ENCODE peak calls at places on chromosomes 16 and 17, in four cellular contexts. V is A549, Y is HepG2, H is GM12878. G is an unnamed sample.

GRCh38 chr16:69223882-69224281 is 36.9 kb downstream of the SNTB2 start:
- DNase-seq in V (no peak), H (no peak), Y (no peak), G (no peak)

GRCh38 chr17:66714046-66715023 is 120.6 kb upstream of the CACNG5 start:
- DNase-seq in V (no peak), H (no peak), Y (no peak), G (no peak)

GRCh38 chr16:74304164-74304834 is 7.7 kb downstream of the PSMD7 start:
- DNase-seq in V (peak; percentile 29), H (no peak), Y (peak; percentile 20), G (peak; percentile 35)

GRCh38 chr17:6578491-6578890 is 22.1 kb upstream of the PITPNM3 start:
- DNase-seq in Y (no peak), V (no peak), H (no peak), G (no peak)

GRCh38 chr17:50661795-50662391 is 27.2 kb downstream of the ABCC3 start:
- DNase-seq in V (peak; percentile 100), H (no peak), Y (peak; percentile 93), G (peak; percentile 51)

GRCh38 chr17:80704381-80704819 is 159.8 kb downstream of the RPTOR start:
- DNase-seq in V (no peak), H (no peak), Y (no peak), G (no peak)

GRCh38 chr16:47774661-47775060 is 313.5 kb downstream of the PHKB start:
- DNase-seq in H (no peak), Y (peak; percentile 67), V (peak; percentile 67), G (peak; percentile 55)

GRCh38 chr16:87115646-87116045 is 201.5 kb downstream of the C16orf95 start:
- DNase-seq in H (no peak), V (no peak), Y (no peak), G (no peak)

GRCh38 chr17:81647640-81648012 is 8.7 kb downstream of the PDE6G start:
- DNase-seq in V (no peak), Y (no peak), H (no peak), G (no peak)

GRCh38 chr17:74742978-74743545 is 5.4 kb upstream of the NHERF1 start:
- DNase-seq in H (no peak), Y (no peak), V (no peak), G (no peak)

GRCh38 chr17:12522743-12523181 is 142.9 kb upstream of the MYOCD start:
- DNase-seq in V (peak; percentile 92), H (no peak), Y (peak; percentile 29), G (peak; percentile 15)

GRCh38 chr17:70569131-70569530 is 399.8 kb downstream of the KCNJ2 start:
- DNase-seq in Y (no peak), V (no peak), H (no peak), G (no peak)

GRCh38 chr16:82055728-82056549 is 20.9 kb downstream of the HSD17B2 start:
- DNase-seq in V (no peak), Y (peak; percentile 86), H (no peak), G (no peak)

GRCh38 chr16:63928421-63928820 is 1193.4 kb downstream of the CDH11 start:
- DNase-seq in V (no peak), H (no peak), Y (no peak), G (no peak)

GRCh38 chr16:4529085-4530060 is 9.2 kb downstream of the CDIP1 start:
- DNase-seq in V (no peak), H (peak; percentile 23), Y (no peak), G (peak; percentile 81)

GRCh38 chr16:28829747-28830146 is 6.9 kb downstream of the ATXN2L start:
- DNase-seq in H (no peak), V (no peak), Y (no peak), G (no peak)

GRCh38 chr16:75527825-75528299 is 8.0 kb downstream of the CHST5 start:
- DNase-seq in H (no peak), V (no peak), Y (peak; percentile 80), G (no peak)

GRCh38 chr16:454397-454940 is 29.0 kb downstream of the RAB11FIP3 start:
- DNase-seq in Y (no peak), H (no peak), V (no peak), G (no peak)

GRCh38 chr17:78034429-78035091 is 76.1 kb downstream of the TNRC6C start:
- DNase-seq in Y (no peak), H (no peak), V (peak; percentile 50), G (no peak)

GRCh38 chr17:37506678-37507077 is 17.0 kb downstream of the DUSP14 start:
- DNase-seq in H (no peak), V (peak; percentile 76), Y (peak; percentile 55), G (peak; percentile 91)

GRCh38 chr17:76943781-76944213 is 75.6 kb downstream of the MGAT5B start:
- DNase-seq in V (no peak), H (no peak), Y (no peak), G (no peak)

GRCh38 chr17:44828919-44829557 is 1.0 kb downstream of the GJC1 start:
- DNase-seq in Y (no peak), V (peak; percentile 38), H (no peak), G (no peak)

GRCh38 chr16:84785843-84786538 is 33.8 kb upstream of the CRISPLD2 start:
- DNase-seq in Y (peak; percentile 34), V (no peak), H (no peak), G (no peak)

GRCh38 chr16:84788968-84789371 is 30.8 kb upstream of the CRISPLD2 start:
- DNase-seq in H (no peak), V (no peak), Y (no peak), G (no peak)

GRCh38 chr16:84790291-84790690 is 29.5 kb upstream of the CRISPLD2 start:
- DNase-seq in H (no peak), V (no peak), Y (no peak), G (no peak)

GRCh38 chr16:84789431-84789830 is 30.4 kb upstream of the CRISPLD2 start:
- DNase-seq in H (no peak), Y (no peak), V (no peak), G (no peak)

DNA sequence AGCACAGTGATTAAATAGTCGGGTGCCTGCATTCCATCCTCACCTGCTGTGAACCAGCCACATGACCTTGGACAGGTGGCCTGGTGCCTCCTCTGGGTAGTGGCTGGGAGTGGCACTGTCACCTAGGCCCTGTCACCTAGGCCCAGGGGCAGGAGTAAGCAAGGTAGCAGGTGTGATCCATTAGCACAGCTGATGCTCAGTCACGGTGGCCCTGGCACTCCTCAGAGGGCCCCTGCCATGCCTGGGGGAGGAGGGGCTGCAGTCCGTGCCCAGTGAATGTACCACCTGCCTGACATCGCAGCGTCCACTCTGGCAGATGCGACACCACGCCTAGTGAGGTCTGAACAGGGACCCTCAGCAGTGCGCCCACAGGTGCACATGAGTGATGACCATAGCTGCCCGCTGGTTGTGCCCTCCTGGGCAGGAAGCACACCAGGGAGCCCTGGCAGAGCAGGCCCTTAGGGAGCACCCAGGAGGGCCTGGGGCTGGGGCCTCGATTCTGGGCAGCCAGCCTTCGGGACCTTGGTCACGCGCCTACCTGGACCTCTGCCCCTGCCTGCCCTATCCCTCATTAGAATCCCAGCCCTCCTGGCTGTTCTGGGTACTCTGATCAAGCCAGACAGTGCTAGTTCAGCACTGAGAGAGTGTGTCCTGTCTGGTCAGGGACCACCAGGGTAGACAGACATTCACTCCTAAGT is 33.0 kb upstream of the CRISPLD2 start:
- DNase-seq in V (no peak), H (no peak), Y (no peak), G (no peak)
- TF ChIP-seq JUNB in V (no peak), H (no peak), Y (no peak), G (no peak)

GRCh38 chr16:53989597-53989996 is 285.6 kb downstream of the FTO start:
- DNase-seq in Y (no peak), V (no peak), H (no peak), G (no peak)

GRCh38 chr16:53991181-53992056 is 287.5 kb downstream of the FTO start:
- DNase-seq in Y (peak; percentile 70), H (no peak), V (no peak), G (peak; percentile 12)

GRCh38 chr16:53995378-53995777 is 291.2 kb downstream of the IRX3 start:
- DNase-seq in Y (no peak), H (no peak), V (no peak), G (no peak)

GRCh38 chr16:53988136-53988535 is 284.2 kb downstream of the FTO start:
- DNase-seq in H (no peak), Y (no peak), V (no peak), G (no peak)

GRCh38 chr16:53992057-53992378 is 288.1 kb downstream of the FTO start:
- DNase-seq in H (no peak), Y (no peak), V (no peak), G (no peak)
- TF ChIP-seq JUNB in H (no peak), Y (no peak), V (no peak), G (no peak)

GRCh38 chr16:12655530-12655929 is 148.2 kb downstream of the CPPED1 start:
- DNase-seq in H (no peak), V (no peak), Y (no peak), G (no peak)
- TF ChIP-seq JUNB in H (no peak), V (no peak), Y (no peak), G (no peak)

DNA sequence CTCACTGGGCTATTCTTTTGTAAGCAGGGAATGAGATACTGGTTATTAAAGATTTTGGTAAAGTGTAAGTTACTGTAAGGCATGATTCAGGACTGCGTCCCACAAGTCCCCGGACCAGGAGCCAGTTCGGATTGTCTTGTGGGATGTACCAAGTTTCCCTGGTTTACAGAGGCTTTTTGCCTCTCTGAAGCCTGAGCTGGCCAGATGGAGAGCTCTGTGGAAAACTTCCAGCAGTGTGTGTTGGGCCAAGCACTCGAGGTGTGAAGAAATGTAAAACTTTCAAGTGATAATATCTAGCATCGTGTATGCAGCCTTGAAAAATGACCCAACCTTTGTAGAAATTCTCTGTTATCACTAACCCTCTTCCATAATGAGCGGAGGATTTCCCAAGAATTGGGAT is 2.4 kb downstream of the EPN2 start:
- DNase-seq in Y (no peak), H (no peak), V (no peak), G (no peak)
- TF ChIP-seq JUNB in Y (no peak), H (no peak), V (no peak), G (no peak)

DNA sequence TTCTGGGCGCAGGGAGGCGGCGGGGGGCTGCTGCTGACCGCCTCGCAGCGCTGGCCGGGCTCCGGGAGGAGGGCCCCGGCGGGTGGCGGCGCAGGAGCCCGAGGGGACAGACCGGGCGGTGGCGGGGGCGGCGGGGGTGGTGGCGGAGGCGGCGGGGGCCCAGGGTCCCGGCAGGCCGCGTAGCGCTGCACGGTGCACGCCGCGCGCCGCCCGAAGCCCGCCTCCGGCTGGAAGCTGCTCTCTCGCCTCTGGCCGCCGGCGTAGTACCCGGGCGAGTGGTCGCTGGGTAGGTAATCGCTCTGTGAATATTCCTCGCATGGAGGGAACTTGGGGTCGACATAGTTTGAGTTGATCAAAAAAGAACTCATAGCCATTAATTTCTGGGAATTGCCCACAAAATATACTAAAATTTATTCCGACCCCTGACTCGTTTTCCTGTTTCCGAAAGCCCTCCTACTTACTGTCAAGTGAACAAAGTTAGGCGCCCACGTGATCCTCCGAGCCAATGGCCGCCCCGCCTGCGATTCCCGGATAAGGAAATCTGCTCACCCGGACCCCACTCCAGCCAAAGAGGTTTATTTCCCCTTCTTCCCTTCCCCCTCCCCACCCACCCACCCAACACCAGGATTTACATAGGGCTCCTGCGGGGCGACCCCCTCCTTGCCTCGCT is at the start of gene HOXB4:
- DNase-seq in H (peak; percentile 43), Y (no peak), V (no peak), G (peak; percentile 85)
- TF ChIP-seq JUNB in H (no peak), Y (no peak), V (no peak), G (no peak)

DNA sequence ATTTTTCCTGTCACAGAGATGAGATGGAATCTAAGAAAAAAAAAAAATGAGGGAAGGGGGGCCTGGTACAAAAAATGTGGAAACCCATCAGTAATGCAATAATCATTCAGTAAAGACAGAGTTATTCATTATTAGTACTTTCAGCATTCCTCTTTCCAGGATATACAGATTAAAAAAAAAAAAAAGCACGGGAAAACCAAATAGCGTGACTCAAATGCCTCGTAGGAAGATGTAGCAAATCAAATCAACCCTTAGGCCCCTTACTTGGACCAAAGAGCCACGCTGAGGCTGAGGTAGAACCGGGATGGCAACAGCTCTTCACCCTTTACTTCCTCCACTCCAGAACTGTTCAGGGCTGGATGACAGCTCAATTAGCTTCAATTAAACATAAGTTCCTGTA is 52.5 kb downstream of the SMG6 start:
- DNase-seq in Y (no peak), H (no peak), V (no peak), G (no peak)
- TF ChIP-seq JUNB in Y (no peak), H (no peak), V (no peak), G (no peak)

GRCh38 chr16:59632266-59632855 is 898.2 kb upstream of the GOT2 start:
- DNase-seq in Y (no peak), V (peak; percentile 48), H (no peak), G (no peak)
- TF ChIP-seq JUNB in Y (no peak), V (peak; percentile 24), H (no peak), G (no peak)